ENCODE peak calls at places on chromosomes 5 and 9, in five cellular contexts. One of them, this sample, is unnamed.
A peak's percentile ranks its signal among the peaks of the same experiment; 100 is the strongest.

GRCh38 chr9:35914307-35914807 is 5.1 kb downstream of the SPAAR start:
- DNase-seq in amniotic epithelial cell: peak; percentile 32
- DNase-seq in A172: no peak
- DNase-seq in brain microvascular endothelial cell: no peak
- DNase-seq in HTR-8/SVneo: no peak
- DNase-seq in this sample: no peak

GRCh38 chr9:123823194-123823947 is 106.6 kb downstream of the DENND1A start:
- DNase-seq in brain microvascular endothelial cell: no peak
- DNase-seq in A172: no peak
- DNase-seq in amniotic epithelial cell: no peak
- DNase-seq in HTR-8/SVneo: no peak
- DNase-seq in this sample: no peak

GRCh38 chr5:127386557-127386956 is 96.0 kb downstream of the MEGF10 start:
- DNase-seq in HTR-8/SVneo: no peak
- DNase-seq in amniotic epithelial cell: peak; percentile 27
- DNase-seq in brain microvascular endothelial cell: peak; percentile 77
- DNase-seq in A172: no peak
- DNase-seq in this sample: peak; percentile 33

GRCh38 chr5:98455660-98456059 is 317.8 kb upstream of the RGMB start:
- DNase-seq in HTR-8/SVneo: no peak
- DNase-seq in brain microvascular endothelial cell: peak; percentile 32
- DNase-seq in A172: peak; percentile 40
- DNase-seq in amniotic epithelial cell: peak; percentile 34
- DNase-seq in this sample: no peak

GRCh38 chr5:141479776-141480175 is 4.0 kb downstream of the PCDHGC3 start:
- DNase-seq in A172: no peak
- DNase-seq in HTR-8/SVneo: no peak
- DNase-seq in brain microvascular endothelial cell: no peak
- DNase-seq in amniotic epithelial cell: peak; percentile 31
- DNase-seq in this sample: no peak

GRCh38 chr5:144273232-144274027 is 102.8 kb downstream of the KCTD16 start:
- DNase-seq in brain microvascular endothelial cell: no peak
- DNase-seq in A172: no peak
- DNase-seq in HTR-8/SVneo: no peak
- DNase-seq in amniotic epithelial cell: peak; percentile 71
- DNase-seq in this sample: peak; percentile 45

GRCh38 chr5:10914741-10915480 is 153.9 kb upstream of the DAP start:
- DNase-seq in brain microvascular endothelial cell: no peak
- DNase-seq in A172: peak; percentile 19
- DNase-seq in amniotic epithelial cell: peak; percentile 31
- DNase-seq in HTR-8/SVneo: no peak
- DNase-seq in this sample: no peak

GRCh38 chr5:39714036-39714698 is 289.4 kb upstream of the DAB2 start:
- DNase-seq in amniotic epithelial cell: peak; percentile 64
- DNase-seq in brain microvascular endothelial cell: peak; percentile 72
- DNase-seq in HTR-8/SVneo: peak; percentile 66
- DNase-seq in A172: peak; percentile 63
- DNase-seq in this sample: peak; percentile 78

GRCh38 chr9:69157751-69158466 is 16.2 kb upstream of the TJP2 start:
- DNase-seq in HTR-8/SVneo: no peak
- DNase-seq in amniotic epithelial cell: peak; percentile 86
- DNase-seq in brain microvascular endothelial cell: peak; percentile 48
- DNase-seq in A172: peak; percentile 75
- DNase-seq in this sample: peak; percentile 57

GRCh38 chr5:118044169-118044568 is 944.2 kb downstream of the DTWD2 start:
- DNase-seq in amniotic epithelial cell: no peak
- DNase-seq in brain microvascular endothelial cell: no peak
- DNase-seq in HTR-8/SVneo: no peak
- DNase-seq in A172: no peak
- DNase-seq in this sample: no peak

GRCh38 chr5:627840-628239 is 15.7 kb downstream of the CEP72 start:
- DNase-seq in amniotic epithelial cell: no peak
- DNase-seq in HTR-8/SVneo: no peak
- DNase-seq in A172: no peak
- DNase-seq in brain microvascular endothelial cell: no peak
- DNase-seq in this sample: no peak

This sample was measured in fibroblast of villous mesenchyme.